ENCODE peak calls at places on chromosome 10, in eight cellular contexts. D is mucosa of descending colon; W is hepatocyte; C is GM23248; H is sigmoid colon; E is tibial artery; K is CD8-positive, alpha-beta T cell; F is gastrocnemius medialis. L is an unnamed sample. For H3K4me1, the result is how much of the 10 kb centered on the place peaks cover.

GRCh38 chr10:128839134-128839533 is 627.9 kb upstream of the MGMT start:
- DNase-seq in D (no peak), W (no peak), C (no peak), H (no peak), E (no peak), K (no peak), F (no peak), L (no peak)

GRCh38 chr10:13087986-13088618 is 11.9 kb upstream of the OPTN start:
- DNase-seq in D (no peak), W (no peak), C (peak), H (no peak), E (peak), K (no peak), F (no peak), L (no peak)

GRCh38 chr10:14560274-14560673 is 214.4 kb downstream of the FAM107B start:
- DNase-seq in D (peak), W (no peak), C (peak), H (no peak), E (no peak), K (no peak), F (no peak), L (peak)

GRCh38 chr10:58625070-58625469 is 112.4 kb downstream of the BICC1 start:
- DNase-seq in D (no peak), W (no peak), C (peak), H (no peak), E (no peak), K (no peak), F (no peak), L (no peak)

GRCh38 chr10:32308027-32308603 is 38.8 kb downstream of the EPC1 start:
- DNase-seq in D (no peak), W (no peak), C (no peak), H (no peak), E (no peak), K (no peak), F (no peak), L (no peak)

GRCh38 chr10:120283093-120283492 is 173.9 kb upstream of the PLPP4 start:
- DNase-seq in D (no peak), W (no peak), C (no peak), H (no peak), E (no peak), K (no peak), F (no peak), L (no peak)

GRCh38 chr10:101837753-101838152 is 5.8 kb downstream of the KCNIP2 start:
- DNase-seq in D (no peak), W (no peak), C (no peak), H (no peak), E (no peak), K (no peak), F (no peak), L (peak)

GRCh38 chr10:91798736-91799579 is 732 bp downstream of the TNKS2 start:
- DNase-seq in D (peak), W (peak), C (peak), H (peak), E (peak), K (peak), F (no peak), L (peak)

DNA sequence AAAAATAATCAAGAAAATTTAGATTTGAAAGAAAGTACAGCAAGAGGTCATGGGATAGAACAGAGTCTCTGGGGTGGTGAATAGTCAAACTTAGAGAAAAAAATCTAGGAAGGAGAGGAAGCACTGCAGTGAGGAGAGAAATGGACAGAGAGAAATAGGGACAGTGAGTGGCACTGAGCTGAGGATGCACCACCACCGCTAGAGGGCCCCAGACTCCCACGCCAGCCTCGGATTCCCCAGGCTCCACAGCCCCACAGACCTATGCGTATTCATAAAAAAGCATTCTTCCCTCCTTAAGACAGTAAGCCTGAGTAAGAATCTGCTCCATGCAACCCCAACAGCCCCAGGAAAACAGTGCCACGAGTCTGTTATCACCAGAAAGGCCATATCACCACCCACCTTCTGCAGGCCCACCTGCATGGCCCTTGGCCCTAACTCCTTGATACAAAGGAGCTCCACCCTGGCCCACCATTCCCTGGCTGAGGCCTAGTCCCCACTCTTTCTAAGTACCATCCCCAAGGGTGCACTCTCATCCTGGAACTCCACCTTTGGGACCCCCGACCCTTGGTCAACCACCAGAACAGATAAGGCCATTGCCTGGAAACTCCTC is 91.0 kb downstream of the ALOX5 start:
- DNase-seq in D (peak), W (peak), C (peak), H (no peak), E (peak), K (peak), F (peak), L (peak)
- H3K4me1 ChIP-seq in D (under half), W (under half), C (under half), H (under half), E (under half), K (under half), F (under half), L (under half)

GRCh38 chr10:17744395-17744841 is 7.6 kb upstream of the TMEM236 start:
- DNase-seq in D (no peak), W (no peak), C (no peak), H (no peak), E (no peak), K (no peak), F (no peak), L (no peak)
- H3K4me1 ChIP-seq in D (under half), W (under half), C (under half), H (under half), E (under half), K (under half), F (under half), L (under half)

GRCh38 chr10:1049425-1049958 is 573 bp upstream of the IDI1 start:
- DNase-seq in D (no peak), W (no peak), C (no peak), H (no peak), E (peak), K (no peak), F (peak), L (no peak)
- H3K4me1 ChIP-seq in D (under half), W (under half), C (under half), H (under half), E (under half), K (half or more), F (half or more), L (under half)

GRCh38 chr10:6197274-6197673 is 5.5 kb upstream of the PFKFB3 start:
- DNase-seq in D (no peak), W (no peak), C (peak), H (no peak), E (no peak), K (no peak), F (no peak), L (no peak)

GRCh38 chr10:6199131-6199733 is 3.5 kb upstream of the PFKFB3 start:
- DNase-seq in D (no peak), W (no peak), C (no peak), H (no peak), E (no peak), K (no peak), F (peak), L (no peak)

GRCh38 chr10:6195376-6195775 is 7.4 kb upstream of the PFKFB3 start:
- DNase-seq in D (no peak), W (no peak), C (peak), H (no peak), E (peak), K (no peak), F (no peak), L (no peak)

GRCh38 chr10:6194291-6194690 is 8.4 kb upstream of the PFKFB3 start:
- DNase-seq in D (no peak), W (no peak), C (no peak), H (no peak), E (no peak), K (no peak), F (no peak), L (no peak)

DNA sequence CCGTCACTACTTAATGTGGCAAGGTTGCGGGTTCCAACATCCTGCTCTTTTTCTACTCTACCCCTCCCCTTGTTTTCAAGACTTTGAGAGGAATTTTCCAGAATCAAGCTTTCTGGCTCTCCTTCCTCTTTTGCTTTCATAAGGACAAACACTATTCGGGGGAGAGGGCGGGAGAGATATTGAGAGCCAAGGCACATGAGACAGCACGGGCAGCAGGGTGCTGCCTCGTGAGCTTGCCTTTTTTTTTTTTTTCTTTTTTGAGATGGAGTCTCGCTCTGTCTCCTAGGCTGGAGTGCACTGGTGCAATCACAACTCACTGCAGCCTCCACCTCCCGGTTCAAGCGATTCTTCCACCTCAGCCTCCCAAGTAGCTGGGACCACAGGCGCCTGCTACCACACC is 6.8 kb upstream of the PFKFB3 start:
- DNase-seq in D (no peak), W (no peak), C (peak), H (peak), E (peak), K (no peak), F (no peak), L (no peak)
- H3K4me1 ChIP-seq in D (under half), W (under half), C (under half), H (under half), E (half or more), K (under half), F (half or more), L (under half)

GRCh38 chr10:72539137-72539536 is 86.7 kb downstream of the MICU1 start:
- DNase-seq in D (no peak), W (no peak), C (no peak), H (no peak), E (no peak), K (no peak), F (no peak), L (no peak)
- H3K4me1 ChIP-seq in D (under half), W (under half), C (under half), H (under half), E (under half), K (under half), F (under half), L (under half)

GRCh38 chr10:104032144-104032775 is 53.4 kb downstream of the COL17A1 start:
- DNase-seq in D (no peak), W (no peak), C (no peak), H (no peak), E (no peak), K (no peak), F (no peak), L (no peak)
- H3K4me1 ChIP-seq in D (under half), W (under half), C (under half), H (under half), E (under half), K (under half), F (under half), L (under half)

GRCh38 chr10:3775671-3776551 is 9.1 kb downstream of the KLF6 start:
- DNase-seq in D (no peak), W (peak), C (peak), H (peak), E (no peak), K (no peak), F (peak), L (no peak)
- H3K4me1 ChIP-seq in D (under half), W (under half), C (half or more), H (half or more), E (half or more), K (under half), F (half or more), L (half or more)

GRCh38 chr10:43402176-43402575 is 6.8 kb downstream of the HNRNPF start:
- DNase-seq in D (no peak), W (no peak), C (no peak), H (no peak), E (no peak), K (no peak), F (no peak), L (no peak)

GRCh38 chr10:43401627-43402026 is 7.4 kb downstream of the HNRNPF start:
- DNase-seq in D (no peak), W (no peak), C (no peak), H (no peak), E (no peak), K (no peak), F (no peak), L (peak)

GRCh38 chr10:43402880-43403452 is 6.0 kb downstream of the HNRNPF start:
- DNase-seq in D (no peak), W (no peak), C (no peak), H (no peak), E (no peak), K (no peak), F (no peak), L (no peak)

GRCh38 chr10:43404675-43405221 is 4.2 kb downstream of the HNRNPF start:
- DNase-seq in D (no peak), W (no peak), C (no peak), H (no peak), E (no peak), K (no peak), F (no peak), L (no peak)

GRCh38 chr10:43403911-43404674 is 4.9 kb downstream of the HNRNPF start:
- DNase-seq in D (no peak), W (no peak), C (peak), H (no peak), E (no peak), K (no peak), F (no peak), L (no peak)
- H3K4me1 ChIP-seq in D (half or more), W (under half), C (half or more), H (half or more), E (half or more), K (half or more), F (under half), L (half or more)

L was measured in Caco-2.